ENCODE peak calls at places on chromosomes 6 and 20, in six cellular contexts. N is activated naive CD8-positive, alpha-beta T cell treated with anti-CD3 and anti-CD28 coated beads, Interleukin-2, amount 50 U/mL, for 24 hours; M is fibroblast of mammary gland; C is NCI-H2081; K is osteoblast; P is cardiac muscle cell. L is an unnamed sample.

GRCh38 chr6:11608600-11609323 is 71.2 kb downstream of the TMEM170B start:
- DNase-seq in N (no peak), M (no peak), C (no peak), K (peak), P (no peak), L (no peak)

GRCh38 chr6:98828991-98829411 is 5.4 kb upstream of the POU3F2 start:
- DNase-seq in N (no peak), M (no peak), C (peak), K (peak), P (no peak), L (no peak)

GRCh38 chr6:29631860-29632731 is 887 bp downstream of the GABBR1 start:
- DNase-seq in N (peak), M (peak), C (peak), K (peak), P (peak), L (peak)

GRCh38 chr20:4560667-4561066 is 161.0 kb upstream of the PRND start:
- DNase-seq in N (no peak), M (peak), C (no peak), K (no peak), P (no peak), L (no peak)

GRCh38 chr20:15039088-15039762 is 701.8 kb upstream of the FLRT3 start:
- DNase-seq in N (no peak), M (no peak), C (no peak), K (no peak), P (no peak), L (no peak)

GRCh38 chr6:159047896-159048685 is 3.3 kb upstream of the TAGAP start:
- DNase-seq in N (no peak), M (no peak), C (no peak), K (no peak), P (no peak), L (no peak)

GRCh38 chr6:168666751-168667427 is 225.9 kb downstream of the SMOC2 start:
- DNase-seq in N (no peak), M (no peak), C (no peak), K (no peak), P (no peak), L (no peak)

GRCh38 chr6:11279213-11279780 is 46.8 kb upstream of the NEDD9 start:
- DNase-seq in N (no peak), M (peak), C (no peak), K (peak), P (no peak), L (no peak)

GRCh38 chr6:11987390-11987789 is 24.7 kb upstream of the HIVEP1 start:
- DNase-seq in N (no peak), M (no peak), C (no peak), K (no peak), P (no peak), L (no peak)

GRCh38 chr6:45132059-45132458 is 196.1 kb upstream of the RUNX2 start:
- DNase-seq in N (no peak), M (peak), C (no peak), K (no peak), P (no peak), L (no peak)

GRCh38 chr6:148628251-148628650 is 118.6 kb upstream of the UST start:
- DNase-seq in N (no peak), M (peak), C (no peak), K (no peak), P (no peak), L (no peak)

GRCh38 chr6:36984581-36985383 is 1.2 kb downstream of the MTCH1 start:
- DNase-seq in N (peak), M (peak), C (peak), K (peak), P (peak), L (peak)

GRCh38 chr20:52031574-52032303 is 159.8 kb downstream of the ZFP64 start:
- DNase-seq in N (peak), M (peak), C (no peak), K (peak), P (no peak), L (peak)

GRCh38 chr20:57647933-57648785 is 27.9 kb upstream of the ZBP1 start:
- DNase-seq in N (no peak), M (no peak), C (no peak), K (peak), P (no peak), L (no peak)

GRCh38 chr20:32458061-32458836 is 100.1 kb downstream of the ASXL1 start:
- DNase-seq in N (no peak), M (no peak), C (no peak), K (no peak), P (no peak), L (no peak)

GRCh38 chr20:13012886-13013285 is 4.1 kb downstream of the SPTLC3 start:
- DNase-seq in N (no peak), M (no peak), C (no peak), K (no peak), P (no peak), L (no peak)

GRCh38 chr6:139568956-139569538 is 194.6 kb upstream of the CITED2 start:
- DNase-seq in N (no peak), M (peak), C (no peak), K (peak), P (no peak), L (no peak)

GRCh38 chr6:43095939-43096338 is 19.8 kb downstream of the PTK7 start:
- DNase-seq in N (no peak), M (no peak), C (no peak), K (peak), P (no peak), L (no peak)

GRCh38 chr20:38165966-38166706 is 1.1 kb upstream of the TGM2 start:
- DNase-seq in N (no peak), M (no peak), C (no peak), K (no peak), P (no peak), L (no peak)

GRCh38 chr20:55417797-55418196 is 587.5 kb downstream of the CBLN4 start:
- DNase-seq in N (no peak), M (no peak), C (no peak), K (no peak), P (no peak), L (no peak)

GRCh38 chr20:21701171-21701876 is 4.1 kb upstream of the PAX1 start:
- DNase-seq in N (no peak), M (no peak), C (no peak), K (peak), P (no peak), L (no peak)

GRCh38 chr6:14661188-14661587 is 543.6 kb downstream of the CD83 start:
- DNase-seq in N (peak), M (no peak), C (no peak), K (no peak), P (no peak), L (no peak)

GRCh38 chr6:81998432-81998831 is 246.0 kb upstream of the TENT5A start:
- DNase-seq in N (no peak), M (peak), C (no peak), K (peak), P (no peak), L (no peak)